ENCODE peak calls at places on chromosomes 5 and 9, in nine cellular contexts. Z is aorta; B is brain microvascular endothelial cell; R is stimulated activated naive B cell treated with anti-CD40 and anti-IgM and Interleukin-4, amounts not matched to agents 10 μg/mL and 1 μg/mL and 100 μg/mL, for 72 hours; D is GM12864; A is neural progenitor cell; C is activated CD4-positive, alpha-beta T cell treated with anti-CD3 and anti-CD28 coated beads, Interleukin-2, amount 50 U/mL, for 48 hours; O is pancreas; N is ovary. F is an unnamed sample.

GRCh38 chr9:36192196-36192595 is 1.5 kb downstream of the CLTA start:
- DNase-seq in Z (no peak), B (no peak), R (no peak), D (no peak), A (peak; percentile 45), C (no peak), O (no peak), N (no peak), F (no peak)

GRCh38 chr5:107820339-107820880 is 149.7 kb upstream of the EFNA5 start:
- DNase-seq in Z (no peak), B (no peak), R (no peak), D (no peak), A (no peak), C (no peak), O (no peak), N (no peak), F (no peak)

GRCh38 chr9:29440449-29440848 is 1867.2 kb upstream of the C9orf72 start:
- DNase-seq in Z (no peak), B (no peak), R (no peak), D (no peak), A (no peak), C (no peak), O (no peak), N (no peak), F (no peak)

GRCh38 chr5:100505984-100506670 is 29.0 kb upstream of the FAM174A start:
- DNase-seq in Z (no peak), B (peak; percentile 63), R (no peak), D (no peak), A (no peak), C (no peak), O (no peak), N (no peak), F (no peak)

GRCh38 chr5:132277971-132278964 is 15.9 kb upstream of the SLC22A4 start:
- DNase-seq in Z (peak; percentile 49), B (no peak), R (no peak), D (no peak), A (peak; percentile 27), C (no peak), O (no peak), N (no peak), F (no peak)

GRCh38 chr9:18591261-18591660 is 117.3 kb downstream of the ADAMTSL1 start:
- DNase-seq in Z (no peak), B (no peak), R (no peak), D (no peak), A (no peak), C (no peak), O (no peak), N (no peak), F (no peak)

GRCh38 chr5:172164773-172165212 is 23.2 kb downstream of the STK10 start:
- DNase-seq in Z (no peak), B (no peak), R (no peak), D (no peak), A (no peak), C (no peak), O (no peak), N (no peak), F (peak; percentile 51)

GRCh38 chr5:15446552-15446951 is 53.4 kb upstream of the FBXL7 start:
- DNase-seq in Z (no peak), B (peak; percentile 32), R (no peak), D (no peak), A (no peak), C (no peak), O (no peak), N (no peak), F (no peak)

GRCh38 chr5:1180841-1181271 is 20.5 kb upstream of the SLC6A19 start:
- DNase-seq in Z (peak; percentile 70), B (no peak), R (no peak), D (no peak), A (no peak), C (no peak), O (no peak), N (no peak), F (no peak)

GRCh38 chr9:36791204-36791948 is 218.7 kb downstream of the MELK start:
- DNase-seq in Z (no peak), B (no peak), R (no peak), D (no peak), A (peak; percentile 9), C (no peak), O (no peak), N (no peak), F (no peak)

GRCh38 chr5:142432369-142432863 is 107.6 kb upstream of the SPRY4 start:
- DNase-seq in Z (no peak), B (no peak), R (peak; percentile 38), D (no peak), A (no peak), C (peak; percentile 42), O (peak; percentile 9), N (no peak), F (no peak)

GRCh38 chr5:14374100-14374499 is 207.5 kb upstream of the OTULINL start:
- DNase-seq in Z (no peak), B (no peak), R (no peak), D (no peak), A (no peak), C (no peak), O (peak; percentile 69), N (no peak), F (no peak)

GRCh38 chr9:125550216-125550614 is 156.8 kb downstream of the MAPKAP1 start:
- DNase-seq in Z (no peak), B (peak; percentile 34), R (no peak), D (no peak), A (no peak), C (no peak), O (no peak), N (no peak), F (no peak)

GRCh38 chr9:92737611-92738299 is 26.9 kb downstream of the BICD2 start:
- DNase-seq in Z (peak; percentile 62), B (no peak), R (no peak), D (no peak), A (no peak), C (no peak), O (no peak), N (no peak), F (no peak)

GRCh38 chr5:10691826-10692785 is 68.9 kb downstream of the DAP start:
- DNase-seq in Z (no peak), B (peak; percentile 71), R (no peak), D (no peak), A (no peak), C (no peak), O (no peak), N (no peak), F (no peak)

GRCh38 chr5:74560245-74560644 is 80.3 kb downstream of the ENC1 start:
- DNase-seq in Z (no peak), B (no peak), R (no peak), D (no peak), A (no peak), C (no peak), O (no peak), N (no peak), F (no peak)

GRCh38 chr5:159990506-159990905 is 18.4 kb upstream of the TTC1 start:
- DNase-seq in Z (no peak), B (no peak), R (no peak), D (no peak), A (no peak), C (no peak), O (no peak), N (no peak), F (no peak)

GRCh38 chr5:11064763-11065450 is 303.9 kb upstream of the DAP start:
- DNase-seq in Z (no peak), B (no peak), R (no peak), D (no peak), A (no peak), C (no peak), O (peak; percentile 88), N (no peak), F (no peak)

GRCh38 chr9:70112981-70113380 is 69.3 kb downstream of the MAMDC2 start:
- DNase-seq in Z (no peak), B (no peak), R (no peak), D (no peak), A (no peak), C (no peak), O (no peak), N (no peak), F (no peak)

GRCh38 chr9:115204827-115205506 is 87.0 kb upstream of the TNC start:
- DNase-seq in Z (no peak), B (peak; percentile 74), R (no peak), D (no peak), A (no peak), C (no peak), O (no peak), N (no peak), F (no peak)

GRCh38 chr5:9160747-9161146 is 385.1 kb downstream of the SEMA5A start:
- DNase-seq in Z (no peak), B (no peak), R (no peak), D (no peak), A (no peak), C (no peak), O (no peak), N (no peak), F (no peak)

GRCh38 chr9:2013688-2014087 is 1.5 kb upstream of the SMARCA2 start:
- DNase-seq in Z (no peak), B (no peak), R (no peak), D (no peak), A (no peak), C (no peak), O (no peak), N (no peak), F (peak; percentile 21)

GRCh38 chr9:110745656-110746055 is 77.1 kb downstream of the MUSK start:
- DNase-seq in Z (no peak), B (no peak), R (no peak), D (no peak), A (no peak), C (no peak), O (no peak), N (no peak), F (no peak)

GRCh38 chr5:75510417-75510835 is 1.0 kb downstream of the CERT1 start:
- DNase-seq in Z (no peak), B (no peak), R (no peak), D (no peak), A (no peak), C (no peak), O (no peak), N (no peak), F (no peak)

GRCh38 chr9:133545494-133546286 is 11.2 kb downstream of the ADAMTSL2 start:
- DNase-seq in Z (no peak), B (no peak), R (no peak), D (no peak), A (no peak), C (no peak), O (no peak), N (no peak), F (no peak)

GRCh38 chr9:27634879-27635278 is 61.6 kb upstream of the C9orf72 start:
- DNase-seq in Z (no peak), B (no peak), R (peak; percentile 18), D (no peak), A (no peak), C (no peak), O (no peak), N (no peak), F (no peak)

GRCh38 chr9:112299514-112299913 is 33.9 kb downstream of the PTBP3 start:
- DNase-seq in Z (no peak), B (peak; percentile 43), R (no peak), D (no peak), A (no peak), C (no peak), O (no peak), N (no peak), F (no peak)